ENCODE peak calls at places on chromosome 21, in four cellular contexts. One of them, this sample, is unnamed.

GRCh38 chr21:42845296-42845965 is 33.9 kb downstream of the WDR4 start:
- DNase-seq in MCF 10A: no peak
- DNase-seq in IMR-90: no peak
- DNase-seq in ovary: peak; percentile 12
- DNase-seq in this sample: peak; percentile 48

GRCh38 chr21:36966066-36966845 is at the start of gene HLCS:
- DNase-seq in MCF 10A: peak; percentile 66
- DNase-seq in IMR-90: peak; percentile 36
- DNase-seq in ovary: peak; percentile 69
- DNase-seq in this sample: peak; percentile 92

GRCh38 chr21:36835383-36835795 is 131.1 kb downstream of the HLCS start:
- DNase-seq in MCF 10A: no peak
- DNase-seq in IMR-90: no peak
- DNase-seq in ovary: no peak
- DNase-seq in this sample: no peak

GRCh38 chr21:37176716-37177115 is 90.4 kb downstream of the VPS26C start:
- DNase-seq in MCF 10A: no peak
- DNase-seq in IMR-90: no peak
- DNase-seq in ovary: no peak
- DNase-seq in this sample: no peak

GRCh38 chr21:26892151-26892550 is 46.9 kb upstream of the ADAMTS1 start:
- DNase-seq in MCF 10A: no peak
- DNase-seq in IMR-90: no peak
- DNase-seq in ovary: no peak
- DNase-seq in this sample: no peak

GRCh38 chr21:38863843-38864363 is 58.2 kb downstream of the ETS2 start:
- DNase-seq in MCF 10A: no peak
- DNase-seq in IMR-90: no peak
- DNase-seq in ovary: no peak
- DNase-seq in this sample: no peak

GRCh38 chr21:44849616-44850130 is 23.8 kb downstream of the PTTG1IP start:
- DNase-seq in MCF 10A: no peak
- DNase-seq in IMR-90: no peak
- DNase-seq in ovary: no peak
- DNase-seq in this sample: peak; percentile 20

GRCh38 chr21:29387598-29387997 is 88.9 kb downstream of the BACH1 start:
- DNase-seq in MCF 10A: no peak
- DNase-seq in IMR-90: no peak
- DNase-seq in ovary: no peak
- DNase-seq in this sample: no peak

GRCh38 chr21:42117229-42118048 is 46.3 kb downstream of the UMODL1 start:
- DNase-seq in MCF 10A: peak; percentile 67
- DNase-seq in IMR-90: peak; percentile 81
- DNase-seq in ovary: peak; percentile 74
- DNase-seq in this sample: no peak

GRCh38 chr21:42308914-42309752 is 6.1 kb downstream of the TFF3 start:
- DNase-seq in MCF 10A: no peak
- DNase-seq in IMR-90: no peak
- DNase-seq in ovary: no peak
- DNase-seq in this sample: no peak

GRCh38 chr21:26966978-26967913 is at the start of gene ADAMTS5:
- DNase-seq in MCF 10A: peak; percentile 68
- DNase-seq in IMR-90: peak; percentile 69
- DNase-seq in ovary: peak; percentile 72
- DNase-seq in this sample: peak; percentile 93

GRCh38 chr21:45478115-45478801 is 64.0 kb downstream of the SLC19A1 start:
- DNase-seq in MCF 10A: peak; percentile 50
- DNase-seq in IMR-90: peak; percentile 49
- DNase-seq in ovary: peak; percentile 75
- DNase-seq in this sample: peak; percentile 13

GRCh38 chr21:34793471-34793870 is 124.7 kb downstream of the CLIC6 start:
- DNase-seq in MCF 10A: no peak
- DNase-seq in IMR-90: no peak
- DNase-seq in ovary: no peak
- DNase-seq in this sample: no peak

GRCh38 chr21:34794686-34795085 is 125.9 kb downstream of the CLIC6 start:
- DNase-seq in MCF 10A: no peak
- DNase-seq in IMR-90: no peak
- DNase-seq in ovary: no peak
- DNase-seq in this sample: no peak

GRCh38 chr21:34796518-34797201 is 127.9 kb downstream of the CLIC6 start:
- DNase-seq in MCF 10A: peak; percentile 56
- DNase-seq in IMR-90: no peak
- DNase-seq in ovary: no peak
- DNase-seq in this sample: no peak

GRCh38 chr21:34797202-34797527 is 128.4 kb downstream of the CLIC6 start:
- DNase-seq in MCF 10A: peak; percentile 52
- DNase-seq in IMR-90: no peak
- DNase-seq in ovary: no peak
- DNase-seq in this sample: no peak

DNA sequence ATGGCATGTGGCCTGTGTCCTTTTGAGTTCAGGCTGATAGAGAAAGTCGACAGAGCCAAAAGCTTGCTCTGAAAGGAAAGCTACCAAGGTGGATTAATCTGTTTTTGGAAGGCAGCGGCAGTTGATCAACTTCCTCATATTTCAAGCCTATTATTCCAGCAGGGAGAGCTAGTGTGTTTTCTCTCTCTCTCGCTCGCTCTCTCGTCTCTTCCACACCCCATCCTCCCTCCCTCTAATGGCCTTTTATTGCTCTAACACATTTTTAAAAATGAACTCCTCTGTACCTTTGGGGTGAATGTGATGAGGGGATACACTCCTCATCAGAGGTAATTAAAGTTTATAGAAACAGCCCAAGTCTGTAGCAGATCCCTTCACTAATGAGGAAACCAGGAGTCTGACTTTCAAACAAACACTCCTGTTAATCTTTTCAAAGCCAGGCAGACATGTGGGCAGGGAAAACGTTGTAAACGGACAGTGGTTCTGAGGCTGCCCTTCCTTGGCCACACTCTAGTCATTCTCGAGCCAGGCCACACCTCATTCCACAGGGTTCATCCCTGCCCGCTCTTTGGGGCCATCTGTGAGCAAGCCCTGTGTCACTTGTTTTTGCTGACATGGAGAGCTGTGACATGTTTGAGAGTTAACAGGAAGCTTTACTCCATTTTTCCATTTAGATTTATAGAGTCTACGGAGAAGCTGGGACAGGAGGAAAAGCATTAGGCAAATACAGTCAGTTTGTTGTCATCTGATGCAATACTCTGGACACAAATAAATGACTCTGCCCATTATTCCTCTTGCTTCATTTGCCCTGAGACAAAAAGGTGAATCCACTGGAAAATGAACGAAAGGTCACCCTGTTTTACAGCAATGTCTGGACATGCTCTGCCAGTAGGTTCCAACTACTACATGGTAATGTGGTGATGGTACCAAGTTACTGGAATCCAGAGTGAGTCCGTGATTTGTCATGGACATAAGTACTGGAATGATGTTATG is 126.7 kb downstream of the CLIC6 start:
- DNase-seq in MCF 10A: peak; percentile 86
- DNase-seq in IMR-90: peak; percentile 77
- DNase-seq in ovary: no peak
- DNase-seq in this sample: no peak
- TF ChIP-seq CTCF in MCF 10A: no peak
- TF ChIP-seq CTCF in IMR-90: peak; percentile 10
- TF ChIP-seq CTCF in ovary: no peak
- TF ChIP-seq CTCF in this sample: peak; percentile 47

GRCh38 chr21:24375201-24375600 is 1232.1 kb downstream of the MRPL39 start:
- DNase-seq in MCF 10A: no peak
- DNase-seq in IMR-90: no peak
- DNase-seq in ovary: no peak
- DNase-seq in this sample: no peak
- TF ChIP-seq CTCF in MCF 10A: no peak
- TF ChIP-seq CTCF in IMR-90: no peak
- TF ChIP-seq CTCF in ovary: no peak
- TF ChIP-seq CTCF in this sample: no peak

DNA sequence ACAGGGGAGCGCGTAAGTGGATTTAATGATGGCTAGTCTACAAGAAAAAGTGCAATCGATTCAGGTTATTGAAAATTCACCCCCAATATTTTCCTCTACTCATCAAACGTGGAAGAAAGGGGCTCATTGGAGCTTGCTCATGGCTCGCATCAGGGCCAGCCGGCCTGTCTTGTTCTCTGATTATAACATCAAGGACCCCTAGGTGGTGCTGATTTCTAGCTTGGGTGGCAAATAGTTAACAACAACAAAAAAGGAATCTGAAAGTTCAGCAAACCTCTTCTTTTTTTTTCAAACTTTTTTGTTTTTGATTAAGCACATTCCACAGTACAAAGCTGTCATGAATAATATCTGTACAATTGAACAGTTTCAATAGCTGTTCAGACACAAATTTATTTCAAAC is 35.8 kb upstream of the SOD1 start:
- DNase-seq in MCF 10A: no peak
- DNase-seq in IMR-90: no peak
- DNase-seq in ovary: no peak
- DNase-seq in this sample: no peak
- TF ChIP-seq CTCF in MCF 10A: no peak
- TF ChIP-seq CTCF in IMR-90: no peak
- TF ChIP-seq CTCF in ovary: no peak
- TF ChIP-seq CTCF in this sample: peak; percentile 48

GRCh38 chr21:31594726-31595125 is 64.8 kb upstream of the SOD1 start:
- DNase-seq in MCF 10A: no peak
- DNase-seq in IMR-90: no peak
- DNase-seq in ovary: no peak
- DNase-seq in this sample: no peak
- TF ChIP-seq CTCF in MCF 10A: no peak
- TF ChIP-seq CTCF in IMR-90: no peak
- TF ChIP-seq CTCF in ovary: no peak
- TF ChIP-seq CTCF in this sample: no peak

DNA sequence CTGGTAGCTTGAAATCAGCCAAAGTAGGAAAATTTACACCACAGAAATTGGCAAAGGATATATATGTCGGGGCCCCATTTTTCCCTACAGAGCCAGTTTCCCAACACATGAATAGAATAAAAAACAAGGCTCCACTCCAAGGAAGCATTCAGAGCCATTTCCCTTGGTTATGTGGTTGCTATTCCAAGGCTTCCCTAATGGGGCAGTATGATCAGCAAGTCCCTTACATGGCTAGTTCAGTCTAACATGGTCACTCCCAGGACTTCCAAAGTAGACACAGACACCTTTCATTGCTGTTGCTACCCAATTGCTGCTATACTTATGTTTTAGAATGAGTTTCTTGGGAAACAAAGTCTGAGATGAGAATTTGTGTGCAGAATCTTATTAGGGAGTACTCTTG is 93.1 kb downstream of the C21orf91 start:
- DNase-seq in MCF 10A: peak; percentile 25
- DNase-seq in IMR-90: peak; percentile 7
- DNase-seq in ovary: no peak
- DNase-seq in this sample: no peak
- TF ChIP-seq CTCF in MCF 10A: no peak
- TF ChIP-seq CTCF in IMR-90: peak; percentile 9
- TF ChIP-seq CTCF in ovary: no peak
- TF ChIP-seq CTCF in this sample: peak; percentile 31

GRCh38 chr21:21085206-21085605 is 87.0 kb downstream of the NCAM2 start:
- DNase-seq in MCF 10A: no peak
- DNase-seq in IMR-90: no peak
- DNase-seq in ovary: no peak
- DNase-seq in this sample: no peak
- TF ChIP-seq CTCF in MCF 10A: no peak
- TF ChIP-seq CTCF in IMR-90: no peak
- TF ChIP-seq CTCF in ovary: no peak
- TF ChIP-seq CTCF in this sample: no peak